ENCODE peak calls at places on chromosomes 4 and X, in nine cellular contexts. B is BE2C; O is GM12891; C is HFF-Myc; T is lower leg skin; D is stimulated activated CD4-positive, alpha-beta T cell treated with anti-CD3 and anti-CD28 coated beads, Interleukin-4, amount 100 ng/mL, for 48 hours; U is MM.1S; F is smooth muscle cell of the brain vasculature; Q is hypothalamus. E is an unnamed sample.

GRCh38 chrX:13013353-13014110 is 30.9 kb downstream of the FAM9C start:
- DNase-seq in F (no peak), U (no peak), T (peak), D (no peak), O (peak), Q (no peak), C (no peak), B (no peak), E (peak)

GRCh38 chr4:85600501-85600900 is 125.6 kb downstream of the ARHGAP24 start:
- DNase-seq in F (no peak), Q (no peak), C (no peak), U (no peak), O (no peak), D (no peak), T (no peak), B (no peak), E (no peak)

GRCh38 chr4:17690898-17691297 is 76.5 kb downstream of the MED28 start:
- DNase-seq in U (no peak), Q (no peak), O (no peak), F (no peak), B (no peak), C (no peak), D (no peak), T (no peak), E (no peak)

GRCh38 chrX:108307408-108308085 is 130.7 kb downstream of the COL4A6 start:
- DNase-seq in B (no peak), O (no peak), Q (no peak), D (no peak), T (no peak), C (no peak), F (no peak), U (no peak), E (peak)

GRCh38 chr4:25180524-25181131 is 20.4 kb upstream of the SEPSECS start:
- DNase-seq in C (no peak), B (peak), T (no peak), D (peak), Q (no peak), U (peak), O (no peak), F (no peak), E (no peak)

GRCh38 chrX:130834149-130834548 is 68.9 kb downstream of the ENOX2 start:
- DNase-seq in Q (no peak), B (peak), T (no peak), D (no peak), O (no peak), F (no peak), U (no peak), C (no peak), E (no peak)

GRCh38 chrX:31715675-31716074 is 643.8 kb upstream of the FTHL17 start:
- DNase-seq in U (no peak), F (no peak), B (no peak), D (no peak), T (no peak), O (no peak), C (no peak), Q (no peak), E (no peak)

GRCh38 chr4:152973614-152974200 is 37.6 kb downstream of the FHDC1 start:
- DNase-seq in O (no peak), C (no peak), F (no peak), B (no peak), T (no peak), U (no peak), D (no peak), Q (no peak), E (no peak)

GRCh38 chr4:149113804-149114430 is 671.7 kb upstream of the NR3C2 start:
- DNase-seq in D (no peak), F (no peak), U (no peak), Q (no peak), C (peak), O (no peak), B (no peak), T (no peak), E (no peak)

GRCh38 chr4:24736066-24736465 is 59.3 kb upstream of the SOD3 start:
- DNase-seq in C (no peak), O (no peak), U (no peak), Q (no peak), F (no peak), D (no peak), B (no peak), T (no peak), E (no peak)

GRCh38 chr4:184746532-184746870 is 12.6 kb upstream of the CENPU start:
- DNase-seq in U (no peak), F (no peak), O (no peak), Q (no peak), T (peak), B (no peak), D (no peak), C (no peak), E (no peak)

GRCh38 chr4:134756456-134756855 is 554.9 kb upstream of the PABPC4L start:
- DNase-seq in Q (no peak), O (no peak), C (no peak), F (no peak), U (no peak), B (no peak), T (no peak), D (no peak), E (no peak)

GRCh38 chrX:53288173-53288572 is 6.8 kb upstream of the IQSEC2 start:
- DNase-seq in Q (no peak), C (no peak), B (peak), D (no peak), U (no peak), F (no peak), T (no peak), O (no peak), E (peak)

GRCh38 chr4:77538144-77538543 is 67.5 kb upstream of the CXCL13 start:
- DNase-seq in T (no peak), B (no peak), Q (no peak), C (no peak), U (peak), O (no peak), D (no peak), F (no peak), E (no peak)

GRCh38 chr4:71133491-71133890 is 140.0 kb downstream of the DCK start:
- DNase-seq in Q (no peak), F (no peak), O (no peak), B (no peak), C (no peak), T (no peak), D (no peak), U (no peak), E (no peak)

GRCh38 chr4:73684097-73684496 is 56.3 kb upstream of the CXCL8 start:
- DNase-seq in Q (no peak), O (no peak), D (no peak), U (no peak), F (no peak), C (no peak), B (no peak), T (no peak), E (no peak)

GRCh38 chr4:11814758-11815157 is 386.1 kb upstream of the HS3ST1 start:
- DNase-seq in F (no peak), Q (no peak), D (no peak), C (no peak), O (no peak), B (no peak), U (no peak), T (no peak), E (no peak)

GRCh38 chr4:24630937-24631336 is 46.6 kb upstream of the DHX15 start:
- DNase-seq in O (no peak), T (no peak), C (no peak), F (no peak), B (no peak), D (no peak), U (no peak), Q (no peak), E (no peak)

GRCh38 chr4:141884070-141884469 is 247.7 kb downstream of the IL15 start:
- DNase-seq in T (no peak), D (no peak), U (no peak), F (no peak), C (no peak), B (no peak), O (no peak), Q (no peak), E (no peak)

GRCh38 chr4:177163532-177163931 is 146.1 kb upstream of the NEIL3 start:
- DNase-seq in D (no peak), B (no peak), Q (no peak), F (no peak), O (no peak), T (no peak), U (no peak), C (no peak), E (no peak)

GRCh38 chr4:112145326-112145819 is at the start of gene FAM241A:
- DNase-seq in O (peak), Q (peak), F (no peak), T (peak), C (no peak), D (peak), B (peak), U (peak), E (peak)

GRCh38 chr4:88964450-88964849 is 92.5 kb downstream of the FAM13A start:
- DNase-seq in U (no peak), B (no peak), Q (no peak), C (no peak), F (no peak), D (no peak), T (no peak), O (no peak), E (no peak)

GRCh38 chrX:69300323-69300722 is 135.1 kb upstream of the PJA1 start:
- DNase-seq in U (no peak), D (no peak), O (no peak), F (no peak), B (no peak), C (no peak), T (no peak), Q (no peak), E (no peak)

GRCh38 chr4:76784237-76784636 is 113.7 kb downstream of the SOWAHB start:
- DNase-seq in D (no peak), O (no peak), U (no peak), Q (no peak), C (no peak), F (no peak), B (peak), T (no peak), E (no peak)

GRCh38 chr4:123120473-123120872 is 198.1 kb upstream of the NUDT6 start:
- DNase-seq in O (no peak), Q (no peak), D (no peak), C (no peak), F (no peak), U (no peak), B (no peak), T (no peak), E (no peak)

GRCh38 chr4:81380364-81380853 is 91.3 kb downstream of the RASGEF1B start:
- DNase-seq in T (no peak), U (no peak), D (no peak), F (no peak), B (no peak), Q (no peak), O (no peak), C (no peak), E (no peak)

E was measured in Right ventricle myocardium inferior.